ENCODE peak calls at places on chromosome 4, in nine cellular contexts. Z, U, S, X, N, J, K, L and B are unnamed samples.

GRCh38 chr4:130738233-130738632 is 1642.3 kb downstream of the C4orf33 start:
- DNase-seq in J (no peak), S (no peak), K (no peak), Z (no peak), L (no peak), U (no peak), N (no peak), X (no peak), B (no peak)

GRCh38 chr4:96097040-96097607 is 257.2 kb downstream of the PDHA2 start:
- DNase-seq in J (no peak), L (no peak), X (no peak), K (no peak), N (no peak), Z (no peak), S (no peak), U (no peak), B (no peak)

GRCh38 chr4:110287130-110287529 is 88.7 kb upstream of the ELOVL6 start:
- DNase-seq in U (no peak), N (no peak), Z (no peak), J (no peak), S (no peak), K (no peak), L (no peak), X (no peak), B (no peak)

GRCh38 chr4:118834960-118835895 is 698 bp downstream of the SEC24D start:
- DNase-seq in Z (peak), J (peak), N (peak), U (peak), S (peak), K (peak), X (peak), L (peak), B (no peak)

GRCh38 chr4:185587444-185588161 is 52.3 kb upstream of the PDLIM3 start:
- DNase-seq in J (no peak), N (peak), L (no peak), U (peak), Z (no peak), S (no peak), X (no peak), K (peak), B (no peak)

GRCh38 chr4:53861856-53862610 is 202.4 kb downstream of the CHIC2 start:
- DNase-seq in L (no peak), S (no peak), X (no peak), K (no peak), Z (no peak), U (no peak), J (no peak), N (no peak), B (no peak)

GRCh38 chr4:72496119-72496518 is 72.9 kb downstream of the ADAMTS3 start:
- DNase-seq in K (no peak), U (no peak), X (no peak), Z (no peak), N (no peak), S (no peak), J (no peak), L (no peak), B (no peak)

GRCh38 chr4:152949930-152950329 is 13.8 kb downstream of the FHDC1 start:
- DNase-seq in L (no peak), K (no peak), Z (no peak), N (no peak), U (no peak), J (no peak), X (no peak), S (no peak), B (no peak)

GRCh38 chr4:21765810-21766407 is 182.7 kb downstream of the KCNIP4 start:
- DNase-seq in X (peak), N (peak), L (peak), U (peak), Z (peak), S (no peak), K (no peak), J (no peak), B (peak)

GRCh38 chr4:39621582-39621981 is 17.1 kb downstream of the SMIM14 start:
- DNase-seq in J (peak), U (no peak), L (no peak), K (no peak), Z (no peak), N (peak), X (peak), S (no peak), B (no peak)

GRCh38 chr4:185726931-185727330 is 85.1 kb downstream of the SORBS2 start:
- DNase-seq in U (no peak), X (peak), S (no peak), N (no peak), Z (no peak), K (no peak), L (no peak), J (no peak), B (no peak)

GRCh38 chr4:2365054-2365912 is 53.2 kb downstream of the ZFYVE28 start:
- DNase-seq in S (no peak), X (no peak), L (no peak), N (no peak), K (no peak), U (no peak), Z (no peak), J (no peak), B (no peak)

GRCh38 chr4:6308890-6309643 is 39.4 kb downstream of the WFS1 start:
- DNase-seq in J (no peak), Z (no peak), S (no peak), N (peak), L (peak), U (no peak), X (peak), K (no peak), B (peak)